ENCODE peak calls at places on chromosomes 4 and X, in five cellular contexts. N, V, W, Z and O are unnamed samples. For H3K4me1, the result is how much of the 10 kb centered on the place peaks cover.

GRCh38 chr4:137310593-137311490 is 221.5 kb downstream of the PCDH18 start:
- DNase-seq in N (no peak), V (no peak), W (no peak), Z (no peak), O (no peak)

GRCh38 chrX:7088968-7089615 is 58.4 kb upstream of the STS start:
- DNase-seq in N (no peak), V (peak), W (peak), Z (peak), O (no peak)

GRCh38 chr4:98210293-98210692 is 50.9 kb upstream of the RAP1GDS1 start:
- DNase-seq in N (no peak), V (no peak), W (no peak), Z (no peak), O (no peak)

GRCh38 chr4:103756736-103757135 is 37.0 kb upstream of the TACR3 start:
- DNase-seq in N (no peak), V (no peak), W (no peak), Z (no peak), O (no peak)

GRCh38 chr4:96162631-96163030 is 322.7 kb downstream of the PDHA2 start:
- DNase-seq in N (no peak), V (peak), W (no peak), Z (no peak), O (no peak)

GRCh38 chr4:113065629-113066028 is 16.2 kb downstream of the ANK2 start:
- DNase-seq in N (no peak), V (no peak), W (no peak), Z (no peak), O (no peak)

GRCh38 chrX:134999469-134999868 is 8.7 kb downstream of the SMIM10 start:
- DNase-seq in N (no peak), V (peak), W (peak), Z (peak), O (no peak)

GRCh38 chr4:138572007-138572406 is 329.9 kb upstream of the SLC7A11 start:
- DNase-seq in N (no peak), V (no peak), W (no peak), Z (no peak), O (no peak)

GRCh38 chr4:14984452-14984851 is 17.8 kb upstream of the CPEB2 start:
- DNase-seq in N (no peak), V (no peak), W (no peak), Z (no peak), O (no peak)

GRCh38 chr4:151946718-151947117 is 185.9 kb upstream of the GATB start:
- DNase-seq in N (no peak), V (no peak), W (no peak), Z (no peak), O (no peak)
- H3K27ac ChIP-seq in N (no peak), V (no peak), W (no peak), Z (no peak), O (no peak)

DNA sequence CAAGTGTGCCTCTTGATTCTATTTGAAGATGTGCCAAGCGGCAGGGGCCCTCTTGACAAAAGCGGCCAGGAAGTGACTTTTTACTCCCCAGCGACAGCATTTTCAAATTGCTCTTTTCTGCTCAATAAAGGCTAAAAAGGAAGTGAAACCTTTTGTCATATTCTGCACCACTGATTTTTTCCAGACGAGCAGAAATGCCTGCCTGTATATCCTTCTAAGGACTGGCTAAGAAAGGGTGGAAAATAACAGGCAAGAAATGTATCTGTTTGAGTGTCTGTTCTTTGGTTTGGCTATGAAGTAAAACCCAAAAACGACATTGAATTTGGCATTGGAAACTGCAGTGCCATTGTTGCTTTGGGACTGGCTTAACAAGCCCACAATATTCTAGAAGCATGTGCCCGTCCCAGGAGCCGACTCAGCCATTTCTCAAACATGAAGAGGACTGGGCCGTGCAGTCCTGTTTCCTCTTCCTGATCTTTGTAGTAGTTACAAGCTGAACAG is 25.5 kb downstream of the TMSB4X start:
- DNase-seq in N (no peak), V (no peak), W (peak), Z (no peak), O (peak)
- H3K4me1 ChIP-seq in N (under half), V (under half), W (half or more), Z (under half), O (under half)

DNA sequence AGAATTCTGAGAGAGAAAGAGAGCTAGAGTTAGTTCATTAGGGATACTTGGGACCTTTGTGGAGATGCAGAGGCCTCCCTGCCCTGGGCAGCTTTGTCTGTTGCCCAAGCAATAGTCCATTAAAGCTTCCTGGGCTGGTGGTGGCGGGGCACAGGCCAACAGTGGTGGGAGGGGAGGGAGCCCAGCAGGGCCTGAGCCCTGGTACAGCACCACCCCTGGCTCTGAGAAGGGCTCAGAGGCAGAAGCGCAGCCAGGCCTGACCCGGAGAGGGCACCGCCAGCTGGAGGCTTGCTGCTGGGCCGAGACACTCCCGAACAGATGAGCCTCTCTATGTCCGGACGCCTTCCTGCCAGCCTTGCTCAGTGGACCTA is 65.3 kb downstream of the EFNB1 start:
- DNase-seq in N (no peak), V (no peak), W (peak), Z (no peak), O (no peak)
- H3K27ac ChIP-seq in N (peak), V (no peak), W (no peak), Z (no peak), O (peak)

DNA sequence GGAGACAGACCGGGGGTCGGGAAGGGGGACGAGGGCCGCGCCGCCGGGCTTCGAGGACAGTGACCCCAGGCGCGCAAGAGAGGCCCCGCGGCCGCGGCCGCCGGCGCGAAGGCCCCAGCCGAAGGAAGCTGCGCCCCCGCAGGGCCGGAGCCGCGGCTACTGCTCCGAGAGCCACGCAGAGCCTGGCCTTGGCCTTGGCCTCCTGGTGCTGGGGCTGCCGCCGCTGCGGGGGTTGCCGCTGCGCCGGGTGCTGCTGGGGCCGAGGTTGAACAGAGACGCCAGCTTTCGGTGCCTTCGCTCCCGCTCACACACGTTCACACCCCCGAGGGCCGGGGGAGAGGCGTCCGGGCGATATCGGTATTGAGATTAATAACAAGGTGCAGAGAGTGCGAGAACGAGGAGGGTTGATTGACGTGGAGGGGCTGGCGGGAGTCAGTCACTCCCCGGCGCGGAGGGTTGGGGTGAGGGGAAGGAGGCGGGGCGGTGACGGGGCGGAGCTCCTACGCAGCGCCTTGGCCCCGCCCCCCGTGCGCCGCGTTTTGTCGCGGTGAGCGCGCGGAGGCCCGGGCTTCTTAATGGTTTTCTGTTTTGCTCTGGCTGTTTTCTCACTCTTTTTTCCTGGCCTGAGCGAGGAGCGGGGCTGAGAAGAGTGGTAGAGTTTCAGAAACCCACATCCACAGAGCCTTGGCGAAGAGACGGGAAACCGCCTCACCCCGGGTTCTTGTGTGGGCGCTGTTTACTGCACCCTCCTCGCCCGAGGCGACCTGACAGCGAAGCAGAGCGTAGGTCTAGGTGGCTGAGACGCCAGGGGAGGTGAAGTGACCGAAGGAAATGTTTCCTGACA is 890 bp upstream of the CNOT6L start:
- DNase-seq in N (peak), V (peak), W (peak), Z (peak), O (peak)
- H3K4me1 ChIP-seq in N (under half), V (under half), W (under half), Z (under half), O (under half)

DNA sequence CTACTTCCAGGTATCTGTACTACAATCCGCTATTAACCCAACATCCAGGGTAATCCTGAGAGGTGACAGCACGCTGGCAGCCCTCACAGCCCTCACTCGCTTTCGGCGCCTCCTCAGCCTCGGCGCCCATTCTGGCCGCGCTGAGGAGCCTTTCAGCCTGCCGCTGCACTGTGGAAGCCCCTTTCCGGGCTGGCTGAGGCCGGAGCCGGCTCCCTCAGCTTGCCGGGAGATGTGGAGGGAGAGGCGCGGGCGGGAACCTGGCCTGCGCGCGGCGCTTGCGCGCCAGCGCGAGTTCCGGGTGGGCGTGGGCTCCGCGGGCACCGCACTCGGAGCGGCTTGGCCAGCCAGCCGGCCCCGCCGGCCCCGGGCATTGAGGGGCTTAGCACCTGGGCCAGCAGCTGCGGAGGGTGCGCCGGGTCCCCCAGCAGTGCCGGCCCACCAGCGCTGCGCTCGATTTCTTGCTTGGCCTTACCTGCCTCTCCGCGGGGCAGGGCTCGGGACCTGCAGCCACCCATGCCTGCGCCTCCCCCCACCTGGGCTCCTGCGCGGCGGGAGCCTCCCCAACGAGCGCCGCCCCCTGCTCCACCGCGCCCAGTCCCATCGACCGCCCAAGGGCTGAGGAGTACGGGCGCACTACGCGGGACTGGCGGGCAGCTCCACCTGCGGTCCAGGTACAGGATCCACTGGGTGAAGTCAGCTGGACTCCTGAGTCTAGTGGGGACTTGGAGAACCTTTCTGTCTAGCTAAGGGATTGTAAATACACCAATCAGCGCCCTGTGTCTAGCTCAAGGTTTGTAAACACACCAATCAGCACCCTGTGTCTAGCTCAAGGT is 87.3 kb downstream of the PRSS12 start:
- DNase-seq in N (no peak), V (peak), W (peak), Z (no peak), O (peak)
- H3K27ac ChIP-seq in N (no peak), V (no peak), W (no peak), Z (no peak), O (no peak)

GRCh38 chr4:147786031-147786430 is 54.1 kb downstream of the ARHGAP10 start:
- DNase-seq in N (no peak), V (no peak), W (no peak), Z (no peak), O (no peak)

GRCh38 chr4:147789596-147789995 is 57.7 kb downstream of the ARHGAP10 start:
- DNase-seq in N (no peak), V (no peak), W (no peak), Z (no peak), O (no peak)

GRCh38 chr4:147787204-147787603 is 55.3 kb downstream of the ARHGAP10 start:
- DNase-seq in N (peak), V (no peak), W (no peak), Z (no peak), O (peak)

GRCh38 chr4:147788791-147789190 is 56.9 kb downstream of the ARHGAP10 start:
- DNase-seq in N (no peak), V (no peak), W (no peak), Z (no peak), O (no peak)

GRCh38 chr4:147786531-147786930 is 54.6 kb downstream of the ARHGAP10 start:
- DNase-seq in N (no peak), V (no peak), W (no peak), Z (no peak), O (no peak)
- H3K4me1 ChIP-seq in N (under half), V (under half), W (under half), Z (under half), O (under half)